ENCODE peak calls at places on chromosomes 3 and 15, in eight cellular contexts. S is fibroblast of mammary gland, U is A549, D is stomach, R is AG10803, B is choroid plexus epithelial cell, J is OCI-LY7, L is fibroblast of lung. O is an unnamed sample.

GRCh38 chr3:58353722-58354553 is 21.2 kb downstream of the PXK start:
- DNase-seq in S (peak), U (no peak), D (no peak), R (peak), B (peak), J (peak), L (no peak), O (no peak)

GRCh38 chr15:56298723-56299122 is 55.0 kb upstream of the RFX7 start:
- DNase-seq in S (no peak), U (no peak), D (no peak), R (no peak), B (no peak), J (no peak), L (no peak), O (no peak)

GRCh38 chr3:143084856-143085731 is 34.5 kb upstream of the CHST2 start:
- DNase-seq in S (peak), U (peak), D (no peak), R (peak), B (peak), J (no peak), L (no peak), O (no peak)

GRCh38 chr3:100682854-100683760 is 26.2 kb upstream of the TFG start:
- DNase-seq in S (no peak), U (no peak), D (no peak), R (no peak), B (no peak), J (no peak), L (no peak), O (peak)

GRCh38 chr15:77033729-77034619 is 36.9 kb downstream of the TSPAN3 start:
- DNase-seq in S (no peak), U (no peak), D (peak), R (no peak), B (peak), J (no peak), L (no peak), O (peak)

GRCh38 chr15:70789213-70789612 is 25.9 kb upstream of the UACA start:
- DNase-seq in S (no peak), U (peak), D (no peak), R (no peak), B (peak), J (no peak), L (no peak), O (no peak)

GRCh38 chr15:35308802-35309201 is 223.7 kb upstream of the NANOGP8 start:
- DNase-seq in S (peak), U (peak), D (no peak), R (peak), B (peak), J (no peak), L (peak), O (no peak)

GRCh38 chr15:100060276-100060926 is 281.4 kb downstream of the ADAMTS17 start:
- DNase-seq in S (peak), U (no peak), D (peak), R (peak), B (peak), J (no peak), L (no peak), O (no peak)

GRCh38 chr15:38593523-38593922 is 28.9 kb upstream of the RASGRP1 start:
- DNase-seq in S (no peak), U (peak), D (peak), R (no peak), B (no peak), J (no peak), L (no peak), O (no peak)

GRCh38 chr3:46847744-46848143 is 15.5 kb downstream of the MYL3 start:
- DNase-seq in S (no peak), U (no peak), D (peak), R (no peak), B (no peak), J (no peak), L (no peak), O (peak)

GRCh38 chr3:133038089-133038730 is at the start of gene TMEM108:
- DNase-seq in S (peak), U (peak), D (peak), R (peak), B (peak), J (no peak), L (peak), O (peak)

GRCh38 chr3:150419076-150419868 is 11.2 kb downstream of the TSC22D2 start:
- DNase-seq in S (no peak), U (no peak), D (no peak), R (no peak), B (no peak), J (no peak), L (no peak), O (no peak)

GRCh38 chr3:50714953-50715352 is 40.2 kb downstream of the DOCK3 start:
- DNase-seq in S (peak), U (no peak), D (no peak), R (peak), B (peak), J (no peak), L (no peak), O (no peak)

GRCh38 chr15:90593469-90594158 is 63.9 kb downstream of the CRTC3 start:
- DNase-seq in S (no peak), U (no peak), D (no peak), R (no peak), B (no peak), J (no peak), L (no peak), O (no peak)

GRCh38 chr15:90588427-90588826 is 58.7 kb downstream of the CRTC3 start:
- DNase-seq in S (peak), U (peak), D (no peak), R (no peak), B (peak), J (no peak), L (peak), O (no peak)

GRCh38 chr15:90592144-90592887 is 62.6 kb downstream of the CRTC3 start:
- DNase-seq in S (peak), U (peak), D (no peak), R (peak), B (peak), J (no peak), L (peak), O (no peak)

GRCh38 chr15:90594297-90594696 is 64.6 kb downstream of the CRTC3 start:
- DNase-seq in S (no peak), U (peak), D (peak), R (peak), B (no peak), J (peak), L (peak), O (no peak)

DNA sequence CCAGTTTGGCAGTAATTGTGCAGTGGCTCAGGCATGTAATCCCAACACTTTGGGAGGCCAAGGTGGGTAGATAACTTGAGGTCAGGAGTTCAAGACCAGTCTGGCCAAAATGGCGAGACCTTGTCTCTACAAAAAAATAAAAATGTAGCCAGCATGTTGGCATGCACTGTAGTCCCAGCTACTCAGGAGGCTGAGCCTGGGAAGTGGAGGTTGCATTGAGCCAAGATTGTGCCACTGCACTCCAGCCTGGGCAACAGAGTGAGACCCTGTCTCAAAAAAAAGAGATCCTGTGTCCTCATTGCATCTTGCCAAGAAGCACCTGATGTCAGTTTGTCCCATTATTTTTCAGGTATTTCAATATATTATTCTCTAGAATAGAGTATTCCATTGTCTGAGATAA is 61.8 kb downstream of the CRTC3 start:
- DNase-seq in S (no peak), U (no peak), D (no peak), R (no peak), B (no peak), J (no peak), L (no peak), O (no peak)
- TF ChIP-seq CTCF in S (no peak), U (no peak), D (no peak), R (no peak), B (no peak), J (no peak), L (no peak), O (no peak)

GRCh38 chr15:50058231-50058630 is 60.8 kb downstream of the ATP8B4 start:
- DNase-seq in S (peak), U (no peak), D (no peak), R (no peak), B (peak), J (no peak), L (peak), O (no peak)

GRCh38 chr15:50059203-50059772 is 59.7 kb downstream of the ATP8B4 start:
- DNase-seq in S (no peak), U (no peak), D (no peak), R (no peak), B (no peak), J (no peak), L (no peak), O (no peak)

GRCh38 chr15:50064674-50065073 is 54.4 kb downstream of the ATP8B4 start:
- DNase-seq in S (no peak), U (no peak), D (no peak), R (no peak), B (no peak), J (no peak), L (no peak), O (no peak)

GRCh38 chr15:50055333-50056278 is 63.4 kb downstream of the ATP8B4 start:
- DNase-seq in S (peak), U (no peak), D (no peak), R (peak), B (peak), J (no peak), L (peak), O (no peak)

GRCh38 chr15:50059883-50060282 is 59.1 kb downstream of the ATP8B4 start:
- DNase-seq in S (no peak), U (no peak), D (no peak), R (no peak), B (no peak), J (no peak), L (no peak), O (no peak)
- TF ChIP-seq CTCF in S (no peak), U (no peak), D (no peak), R (no peak), B (no peak), J (no peak), L (no peak), O (no peak)

GRCh38 chr3:125045194-125045593 is 10.6 kb downstream of the HEG1 start:
- DNase-seq in S (peak), U (no peak), D (no peak), R (peak), B (peak), J (no peak), L (no peak), O (no peak)

GRCh38 chr3:125042725-125043406 is 12.9 kb downstream of the HEG1 start:
- DNase-seq in S (peak), U (no peak), D (no peak), R (peak), B (peak), J (no peak), L (peak), O (no peak)

GRCh38 chr3:125043599-125044151 is 12.1 kb downstream of the HEG1 start:
- DNase-seq in S (peak), U (no peak), D (peak), R (no peak), B (no peak), J (no peak), L (no peak), O (no peak)

GRCh38 chr3:125048282-125048681 is 7.5 kb downstream of the HEG1 start:
- DNase-seq in S (no peak), U (no peak), D (no peak), R (no peak), B (no peak), J (no peak), L (no peak), O (no peak)

DNA sequence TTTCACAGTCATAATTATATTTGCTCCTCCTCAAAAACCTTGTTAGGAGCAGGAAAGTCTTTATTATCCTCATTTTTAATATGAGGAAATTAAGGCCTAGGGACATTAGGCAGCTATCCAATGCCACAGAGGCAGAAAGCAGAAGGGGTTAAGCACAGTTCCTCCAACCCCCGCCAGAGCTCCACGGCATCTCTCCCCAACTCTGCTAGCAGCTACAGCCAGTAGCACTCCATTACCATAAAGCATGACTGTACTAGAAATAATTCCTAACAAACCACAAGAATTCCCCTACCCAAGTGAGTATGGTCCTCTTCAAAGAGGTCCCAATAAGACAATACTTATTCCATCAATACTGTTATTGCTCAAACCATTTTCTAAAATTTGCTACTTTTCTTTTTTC is 9.8 kb downstream of the HEG1 start:
- DNase-seq in S (peak), U (no peak), D (no peak), R (peak), B (peak), J (no peak), L (peak), O (no peak)
- TF ChIP-seq CTCF in S (peak), U (no peak), D (no peak), R (peak), B (peak), J (no peak), L (peak), O (peak)

GRCh38 chr15:49877117-49877860 is 241.7 kb downstream of the ATP8B4 start:
- DNase-seq in S (peak), U (no peak), D (no peak), R (peak), B (peak), J (no peak), L (peak), O (no peak)

GRCh38 chr15:49877871-49878511 is 241.0 kb downstream of the ATP8B4 start:
- DNase-seq in S (peak), U (no peak), D (no peak), R (peak), B (peak), J (no peak), L (peak), O (no peak)

GRCh38 chr15:49876401-49877038 is 242.5 kb downstream of the ATP8B4 start:
- DNase-seq in S (no peak), U (peak), D (no peak), R (no peak), B (peak), J (no peak), L (no peak), O (no peak)

DNA sequence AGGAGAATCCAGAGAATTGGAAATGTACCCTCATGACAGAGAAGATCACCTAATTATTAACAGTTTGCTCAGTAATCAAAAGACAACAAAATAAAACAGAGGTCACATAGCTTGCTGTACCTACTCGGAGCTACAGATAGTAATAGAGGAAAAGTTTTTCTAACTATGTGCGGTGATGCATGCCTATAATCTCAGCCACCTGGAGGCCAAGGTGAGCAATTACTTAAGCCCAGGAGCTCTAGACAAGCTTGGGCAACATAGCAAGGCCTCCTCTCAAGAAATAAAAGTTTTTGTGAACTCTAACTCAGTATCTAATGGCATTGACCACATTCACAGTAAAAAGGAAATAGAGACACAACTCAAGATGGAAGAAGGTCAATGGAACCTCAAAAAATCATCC is 243.6 kb downstream of the ATP8B4 start:
- DNase-seq in S (no peak), U (peak), D (no peak), R (no peak), B (no peak), J (peak), L (no peak), O (no peak)
- TF ChIP-seq CTCF in S (peak), U (no peak), D (no peak), R (no peak), B (peak), J (peak), L (no peak), O (no peak)

DNA sequence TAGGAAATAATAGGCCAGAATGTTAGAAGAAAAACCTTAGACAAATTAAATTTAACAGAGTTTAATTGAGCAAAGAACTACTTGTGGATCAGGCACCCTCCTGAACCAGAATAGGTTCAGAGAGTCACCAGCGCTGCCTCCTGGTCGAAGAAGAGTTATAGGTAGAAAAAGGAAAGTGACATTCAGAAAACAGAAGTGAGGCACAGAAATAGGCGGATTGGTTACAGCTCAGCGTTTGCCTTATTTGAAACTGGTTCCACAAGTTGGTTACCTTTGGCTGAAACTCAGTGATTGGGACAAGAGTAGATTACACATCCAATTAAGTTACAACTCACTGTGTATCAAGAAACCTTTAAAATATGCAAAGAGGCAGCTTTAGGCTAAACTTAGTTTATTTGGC is 4.4 kb downstream of the AADAC start:
- DNase-seq in S (no peak), U (no peak), D (no peak), R (no peak), B (no peak), J (no peak), L (no peak), O (no peak)
- TF ChIP-seq CTCF in S (no peak), U (no peak), D (no peak), R (no peak), B (no peak), J (no peak), L (no peak), O (no peak)

DNA sequence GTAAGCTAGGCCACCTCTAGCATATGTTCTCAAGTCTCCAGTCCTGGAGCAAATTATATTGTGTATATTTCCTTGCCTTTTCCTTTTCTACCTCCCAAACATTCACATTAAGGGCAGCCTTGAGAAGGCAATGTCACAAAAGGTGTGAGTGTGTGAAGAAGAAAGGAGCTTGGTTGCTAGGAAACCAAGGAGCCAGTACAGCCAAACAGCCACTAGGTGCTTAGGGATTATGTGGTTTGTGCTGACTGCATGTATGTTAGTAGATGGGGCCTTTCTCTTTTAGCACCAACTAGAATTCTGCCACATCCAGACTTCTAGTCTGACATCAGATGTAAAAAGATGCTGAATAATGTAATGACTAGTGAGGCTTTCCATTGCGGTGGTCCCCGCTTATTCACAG is 118.8 kb upstream of the DAZL start:
- DNase-seq in S (peak), U (peak), D (no peak), R (peak), B (peak), J (peak), L (no peak), O (no peak)
- TF ChIP-seq CTCF in S (peak), U (no peak), D (no peak), R (no peak), B (peak), J (peak), L (no peak), O (peak)